ENCODE peak calls at places on chromosomes 1 and 21, in five cellular contexts. N, L, M, B and F are unnamed samples.
A peak's percentile ranks its signal among the peaks of the same experiment; 100 is the strongest.

GRCh38 chr1:37255111-37255795 is 219.1 kb upstream of the ZC3H12A start:
- DNase-seq in B (no peak), M (no peak), N (no peak), L (peak; percentile 88), F (peak; percentile 63)

GRCh38 chr1:22281521-22282241 is 138.8 kb upstream of the WNT4 start:
- DNase-seq in B (no peak), M (no peak), L (no peak), N (no peak), F (no peak)

GRCh38 chr1:180231506-180232420 is 1.7 kb downstream of the LHX4 start:
- DNase-seq in B (no peak), N (no peak), M (peak; percentile 61), L (no peak), F (peak; percentile 77)

GRCh38 chr1:22702255-22702654 is 8.4 kb upstream of the EPHB2 start:
- DNase-seq in M (no peak), B (no peak), L (no peak), N (peak; percentile 20), F (no peak)

GRCh38 chr21:39952265-39952664 is 85.0 kb downstream of the PCP4 start:
- DNase-seq in B (no peak), M (no peak), L (no peak), N (no peak), F (no peak)

GRCh38 chr1:168466703-168467081 is 77.1 kb downstream of the XCL2 start:
- DNase-seq in N (no peak), M (no peak), B (peak; percentile 51), L (no peak), F (no peak)

GRCh38 chr1:184194251-184194650 is 142.7 kb downstream of the TSEN15 start:
- DNase-seq in L (no peak), N (no peak), M (no peak), B (no peak), F (no peak)

GRCh38 chr1:46043491-46044017 is 88.9 kb downstream of the PIK3R3 start:
- DNase-seq in N (no peak), M (no peak), L (no peak), B (peak; percentile 92), F (no peak)

GRCh38 chr1:109467301-109467777 is 993 bp downstream of the SYPL2 start:
- DNase-seq in B (no peak), N (no peak), L (no peak), M (no peak), F (peak; percentile 64)

GRCh38 chr1:56435434-56436337 is 143.7 kb downstream of the PLPP3 start:
- DNase-seq in B (no peak), M (no peak), N (peak; percentile 52), L (no peak), F (no peak)

GRCh38 chr1:152118915-152119314 is 3.7 kb upstream of the TCHH start:
- DNase-seq in M (no peak), L (no peak), B (no peak), N (no peak), F (no peak)

GRCh38 chr1:119779869-119780356 is 11.2 kb upstream of the HMGCS2 start:
- DNase-seq in B (no peak), N (no peak), L (no peak), M (peak; percentile 52), F (no peak)

GRCh38 chr1:229651546-229651945 is 25.5 kb downstream of the URB2 start:
- DNase-seq in M (no peak), L (no peak), N (no peak), B (no peak), F (no peak)
- TF ChIP-seq POLR2AphosphoS5 in M (no peak), L (no peak), N (no peak), B (no peak), F (no peak)

GRCh38 chr1:8825985-8826481 is 8.6 kb upstream of the RERE start:
- DNase-seq in N (no peak), L (no peak), B (no peak), M (no peak), F (no peak)
- TF ChIP-seq USF2 in N (no peak), L (peak; percentile 9), B (no peak), M (no peak), F (no peak)

GRCh38 chr1:201461783-201462441 is 7.1 kb downstream of the PHLDA3 start:
- DNase-seq in B (no peak), M (no peak), L (peak; percentile 89), N (peak; percentile 56), F (no peak)

GRCh38 chr1:201460783-201461182 is 8.2 kb downstream of the PHLDA3 start:
- DNase-seq in N (no peak), M (no peak), B (no peak), L (no peak), F (no peak)

GRCh38 chr1:201459775-201460174 is 9.2 kb downstream of the PHLDA3 start:
- DNase-seq in B (no peak), M (no peak), L (no peak), N (no peak), F (no peak)

GRCh38 chr1:201463071-201463552 is 5.9 kb downstream of the PHLDA3 start:
- DNase-seq in B (no peak), L (no peak), N (peak; percentile 45), M (peak; percentile 51), F (no peak)

DNA sequence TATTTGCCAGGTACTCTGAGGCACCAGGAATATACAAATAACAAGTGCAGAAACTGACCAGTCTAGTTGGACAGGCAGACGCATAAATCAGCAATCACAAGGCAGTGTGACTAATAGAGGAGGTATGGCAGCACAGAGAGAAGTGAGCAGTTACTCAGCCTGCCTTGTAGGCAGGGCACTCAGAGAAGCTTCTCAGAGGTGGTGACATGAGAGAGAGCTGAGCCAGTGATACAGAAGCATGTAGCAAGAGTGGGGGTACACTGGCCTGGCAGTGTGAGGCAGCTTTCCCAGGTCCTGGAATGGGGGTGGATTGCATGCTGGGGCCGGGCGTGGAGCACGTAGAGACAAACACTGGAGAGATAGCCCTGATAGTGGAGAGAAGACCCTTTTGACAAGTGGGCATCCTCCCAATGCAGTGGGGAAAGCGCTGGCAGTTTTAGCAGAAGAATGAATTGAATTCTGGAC is 7.8 kb downstream of the PHLDA3 start:
- DNase-seq in N (peak; percentile 73), L (no peak), M (no peak), B (no peak), F (no peak)
- TF ChIP-seq POLR2AphosphoS5 in N (no peak), L (no peak), M (peak; percentile 76), B (no peak), F (no peak)

DNA sequence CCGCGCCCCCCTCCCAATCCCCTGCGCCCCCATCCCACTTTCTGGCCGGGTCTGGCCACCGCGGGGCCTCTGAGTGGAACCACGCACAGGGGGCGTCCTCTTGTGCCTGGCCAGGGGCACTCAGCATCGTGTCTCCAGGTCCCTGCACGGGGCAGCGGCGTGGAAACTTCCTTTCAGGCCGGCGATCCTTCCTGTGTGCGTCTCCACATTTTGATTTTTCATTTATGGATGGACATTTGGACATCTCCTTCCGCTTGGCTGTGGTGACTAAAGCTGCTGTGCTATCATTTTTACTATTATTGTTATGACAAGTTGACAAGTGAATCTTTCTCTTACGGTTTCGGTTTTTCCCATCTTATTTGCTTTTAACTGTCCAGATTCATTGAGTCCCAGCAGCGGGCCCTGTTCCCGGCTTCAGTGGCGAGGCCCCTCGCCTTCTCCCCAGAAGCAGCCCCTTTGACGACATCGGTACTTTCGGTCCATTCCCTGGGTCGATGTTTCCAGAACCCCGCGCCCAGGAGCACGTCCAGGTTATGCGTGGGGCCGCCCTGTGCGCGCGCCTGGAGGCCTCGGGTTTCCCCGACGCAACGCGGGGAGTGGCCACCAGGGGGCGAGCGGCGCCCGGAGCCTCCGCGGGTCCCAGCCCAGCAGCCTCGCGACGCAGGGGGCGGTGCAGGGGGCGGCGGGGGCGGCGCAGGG is 12.4 kb upstream of the SLC19A1 start:
- DNase-seq in B (peak; percentile 23), M (peak; percentile 95), L (peak; percentile 93), N (peak; percentile 38), F (no peak)
- TF ChIP-seq USF2 in B (no peak), M (no peak), L (no peak), N (no peak), F (no peak)

DNA sequence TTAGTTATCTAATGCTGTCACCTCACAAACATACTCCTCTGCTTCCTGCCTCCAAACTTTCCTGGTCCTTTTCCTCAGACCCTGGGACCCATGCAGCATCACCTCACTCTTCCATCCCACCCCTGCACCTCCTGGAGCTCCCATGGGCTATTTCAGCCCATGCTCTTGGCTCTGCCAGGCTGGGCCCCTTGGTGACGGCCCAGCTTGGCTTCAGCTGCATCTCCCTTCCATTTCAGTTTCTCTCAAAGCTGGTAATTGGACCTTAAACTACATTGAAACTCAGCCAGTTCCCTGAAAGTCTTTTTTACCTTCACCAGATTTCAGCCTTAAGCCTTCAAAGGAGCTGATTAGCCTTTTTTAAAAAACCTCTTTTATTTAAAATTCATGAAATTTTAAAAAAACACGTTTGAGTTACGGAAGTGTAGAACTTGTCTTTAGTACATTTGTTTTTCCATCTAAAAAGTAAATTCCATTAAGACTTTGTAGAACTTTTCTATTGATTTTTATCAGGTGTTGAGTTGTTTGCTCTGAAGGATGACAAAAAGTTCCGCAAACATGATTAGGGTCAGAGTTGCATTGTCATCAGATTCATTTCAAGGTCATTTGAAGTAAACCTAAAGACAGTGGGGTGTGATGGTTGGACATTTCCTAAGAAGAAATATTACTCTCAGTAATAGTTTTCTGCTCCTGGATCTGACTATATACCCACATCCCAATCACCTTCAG is 33.5 kb downstream of the AGT start:
- DNase-seq in L (no peak), M (no peak), B (no peak), N (peak; percentile 73), F (no peak)
- TF ChIP-seq POLR2AphosphoS5 in L (no peak), M (no peak), B (no peak), N (no peak), F (no peak)

GRCh38 chr1:97903626-97904025 is 17.2 kb downstream of the DPYD start:
- DNase-seq in L (no peak), M (no peak), B (no peak), N (no peak), F (no peak)
- TF ChIP-seq USF2 in L (no peak), M (no peak), B (no peak), N (no peak), F (no peak)

GRCh38 chr1:99601709-99602403 is 44.1 kb upstream of the PALMD start:
- DNase-seq in B (no peak), L (no peak), N (no peak), M (no peak), F (no peak)

GRCh38 chr1:99600782-99601181 is 45.1 kb upstream of the PALMD start:
- DNase-seq in M (no peak), B (no peak), N (peak; percentile 66), L (no peak), F (no peak)

GRCh38 chr1:99598738-99599411 is 47.0 kb upstream of the PALMD start:
- DNase-seq in L (peak; percentile 28), M (no peak), B (no peak), N (no peak), F (no peak)

GRCh38 chr1:99602404-99602969 is 43.4 kb upstream of the PALMD start:
- DNase-seq in M (no peak), N (no peak), L (no peak), B (no peak), F (no peak)

GRCh38 chr1:99599678-99600175 is 46.2 kb upstream of the PALMD start:
- DNase-seq in B (no peak), N (peak; percentile 86), L (peak; percentile 56), M (no peak), F (no peak)
- TF ChIP-seq POLR2AphosphoS5 in B (no peak), N (no peak), L (peak; percentile 53), M (peak; percentile 79), F (no peak)

DNA sequence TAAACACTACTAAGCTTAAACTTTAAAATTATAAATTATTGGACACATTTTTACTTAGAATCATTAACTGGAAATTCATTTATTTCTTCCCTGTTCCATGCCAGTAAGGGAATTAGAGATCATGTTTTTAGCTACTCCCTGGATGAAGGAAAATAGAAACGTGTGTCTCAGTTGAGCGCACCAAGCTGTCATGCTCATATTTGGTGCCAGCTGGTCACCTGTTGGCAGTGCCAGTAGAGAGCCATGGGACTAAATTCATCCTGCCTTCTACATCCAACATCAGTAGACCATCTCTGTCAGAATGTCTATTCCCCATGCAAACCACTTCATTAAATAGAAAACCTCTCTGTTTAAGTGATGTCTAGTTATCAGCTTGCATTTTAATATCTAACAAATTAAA is 17.4 kb upstream of the SLC22A15 start:
- DNase-seq in L (no peak), N (no peak), B (no peak), M (no peak), F (no peak)
- TF ChIP-seq USF2 in L (no peak), N (no peak), B (no peak), M (no peak), F (no peak)